ENCODE peak calls at places on chromosome 17, in five cellular contexts. G is fibroblast of lung, H is neural progenitor cell, E is tibial nerve, D is lower leg skin. C is an unnamed sample.

GRCh38 chr17:39609416-39610025 is 1.8 kb upstream of the NEUROD2 start:
- DNase-seq in G (no peak), H (no peak), E (no peak), D (no peak), C (no peak)

GRCh38 chr17:64765191-64765889 is 103.2 kb upstream of the SMURF2 start:
- DNase-seq in G (no peak), H (no peak), E (no peak), D (no peak), C (no peak)

GRCh38 chr17:1966274-1967086 is 58.7 kb downstream of the RTN4RL1 start:
- DNase-seq in G (no peak), H (no peak), E (no peak), D (no peak), C (no peak)

GRCh38 chr17:28133562-28133970 is 91.1 kb downstream of the NLK start:
- DNase-seq in G (peak; percentile 86), H (no peak), E (no peak), D (no peak), C (peak; percentile 31)

GRCh38 chr17:67575325-67575724 is 142.4 kb upstream of the NOL11 start:
- DNase-seq in G (no peak), H (no peak), E (no peak), D (no peak), C (no peak)

GRCh38 chr17:269616-270514 is 82.7 kb downstream of the RPH3AL start:
- DNase-seq in G (no peak), H (no peak), E (no peak), D (no peak), C (no peak)

GRCh38 chr17:70137451-70138230 is 31.7 kb upstream of the KCNJ2 start:
- DNase-seq in G (peak; percentile 96), H (no peak), E (peak; percentile 84), D (peak; percentile 83), C (peak; percentile 98)

GRCh38 chr17:39674702-39675389 is 6.6 kb downstream of the PNMT start:
- DNase-seq in G (no peak), H (no peak), E (no peak), D (no peak), C (no peak)

GRCh38 chr17:81395600-81396277 is 482 bp downstream of the BAHCC1 start:
- DNase-seq in G (peak; percentile 9), H (peak; percentile 58), E (no peak), D (no peak), C (no peak)

GRCh38 chr17:652310-652709 is 62.3 kb downstream of the VPS53 start:
- DNase-seq in G (peak; percentile 41), H (no peak), E (peak; percentile 84), D (peak; percentile 80), C (no peak)

GRCh38 chr17:27928546-27928945 is 35.4 kb upstream of the LYRM9 start:
- DNase-seq in G (no peak), H (no peak), E (no peak), D (no peak), C (no peak)

GRCh38 chr17:48732688-48733629 is 4.4 kb upstream of the HOXB13 start:
- DNase-seq in G (no peak), H (peak; percentile 50), E (no peak), D (no peak), C (no peak)

GRCh38 chr17:62819511-62820221 is 11.6 kb upstream of the MARCHF10 start:
- DNase-seq in G (peak; percentile 99), H (peak; percentile 67), E (peak; percentile 65), D (peak; percentile 69), C (peak; percentile 98)

GRCh38 chr17:2171725-2172446 is 117.0 kb downstream of the HIC1 start:
- DNase-seq in G (peak; percentile 100), H (no peak), E (peak; percentile 58), D (peak; percentile 57), C (peak; percentile 99)

GRCh38 chr17:63573634-63574033 is 23.4 kb downstream of the DCAF7 start:
- DNase-seq in G (no peak), H (peak; percentile 25), E (no peak), D (no peak), C (no peak)

GRCh38 chr17:13353590-13353989 is 248.1 kb downstream of the HS3ST3A1 start:
- DNase-seq in G (peak; percentile 81), H (no peak), E (no peak), D (no peak), C (no peak)

GRCh38 chr17:37361543-37361942 is 14.2 kb upstream of the C17orf78 start:
- DNase-seq in G (no peak), H (no peak), E (no peak), D (peak; percentile 51), C (no peak)

GRCh38 chr17:79120259-79120658 is 45.6 kb downstream of the ENGASE start:
- DNase-seq in G (no peak), H (no peak), E (no peak), D (no peak), C (no peak)

GRCh38 chr17:57945999-57946797 is 9.0 kb downstream of the CUEDC1 start:
- DNase-seq in G (peak; percentile 70), H (no peak), E (no peak), D (no peak), C (peak; percentile 70)

GRCh38 chr17:2580641-2581040 is 12.8 kb upstream of the PAFAH1B1 start:
- DNase-seq in G (no peak), H (peak; percentile 63), E (no peak), D (no peak), C (no peak)

GRCh38 chr17:337866-338265 is 14.7 kb downstream of the RPH3AL start:
- DNase-seq in G (no peak), H (no peak), E (no peak), D (no peak), C (no peak)

GRCh38 chr17:4345569-4345968 is 20.9 kb downstream of the UBE2G1 start:
- DNase-seq in G (no peak), H (no peak), E (no peak), D (no peak), C (peak; percentile 9)

GRCh38 chr17:17104036-17104435 is 61.8 kb downstream of the MPRIP start:
- DNase-seq in G (no peak), H (no peak), E (no peak), D (no peak), C (no peak)

GRCh38 chr17:49051269-49051668 is 54.1 kb downstream of the IGF2BP1 start:
- DNase-seq in G (no peak), H (peak; percentile 57), E (no peak), D (no peak), C (no peak)

GRCh38 chr17:76791053-76791980 is 53.4 kb downstream of the MFSD11 start:
- DNase-seq in G (peak; percentile 80), H (no peak), E (no peak), D (no peak), C (peak; percentile 87)

GRCh38 chr17:34389343-34389742 is 26.3 kb upstream of the CCL1 start:
- DNase-seq in G (no peak), H (no peak), E (no peak), D (no peak), C (no peak)

GRCh38 chr17:80987941-80988461 is 3.6 kb upstream of the CHMP6 start:
- DNase-seq in G (no peak), H (no peak), E (no peak), D (no peak), C (no peak)

GRCh38 chr17:17954079-17954478 is 18.1 kb downstream of the TOM1L2 start:
- DNase-seq in G (no peak), H (no peak), E (no peak), D (no peak), C (no peak)

GRCh38 chr17:4232168-4232813 is 31.5 kb downstream of the ANKFY1 start:
- DNase-seq in G (peak; percentile 78), H (no peak), E (no peak), D (no peak), C (peak; percentile 81)

GRCh38 chr17:29619251-29619650 is 3.5 kb downstream of the CORO6 start:
- DNase-seq in G (peak; percentile 24), H (peak; percentile 57), E (no peak), D (no peak), C (peak; percentile 42)

DNA sequence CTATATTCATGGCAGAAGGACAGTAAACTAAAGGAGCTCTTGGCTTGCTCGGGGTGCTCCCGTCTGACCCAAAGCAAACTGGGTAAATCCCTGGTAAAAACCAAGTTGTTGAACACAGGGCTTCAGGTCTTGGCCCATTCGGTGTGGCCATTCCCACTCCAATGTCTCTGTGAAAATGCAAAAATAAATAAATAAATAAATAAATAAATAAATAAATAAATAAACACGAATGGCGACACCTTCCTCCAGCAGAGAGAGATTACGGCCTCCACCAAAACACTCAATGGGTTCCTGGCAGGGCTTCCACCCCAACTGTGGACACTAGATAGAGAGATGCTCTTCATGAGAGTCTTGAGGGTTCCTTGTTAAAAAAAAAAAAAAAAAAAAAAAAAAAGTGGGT is 325.3 kb downstream of the SOX9 start:
- DNase-seq in G (no peak), H (no peak), E (no peak), D (no peak), C (no peak)
- H3K4me3 ChIP-seq in G (no peak overlapping the region), H (no peak overlapping the region), E (no peak overlapping the region), D (no peak overlapping the region), C (no peak overlapping the region)

GRCh38 chr17:65790241-65790640 is 228.8 kb upstream of the AXIN2 start:
- DNase-seq in G (no peak), H (no peak), E (no peak), D (no peak), C (no peak)

GRCh38 chr17:65797101-65797500 is 235.7 kb upstream of the AXIN2 start:
- DNase-seq in G (no peak), H (no peak), E (no peak), D (no peak), C (no peak)

GRCh38 chr17:65799454-65799853 is 238.0 kb upstream of the AXIN2 start:
- DNase-seq in G (no peak), H (no peak), E (no peak), D (no peak), C (no peak)

GRCh38 chr17:65797809-65798208 is 236.4 kb upstream of the AXIN2 start:
- DNase-seq in G (no peak), H (peak; percentile 74), E (no peak), D (no peak), C (peak; percentile 31)

DNA sequence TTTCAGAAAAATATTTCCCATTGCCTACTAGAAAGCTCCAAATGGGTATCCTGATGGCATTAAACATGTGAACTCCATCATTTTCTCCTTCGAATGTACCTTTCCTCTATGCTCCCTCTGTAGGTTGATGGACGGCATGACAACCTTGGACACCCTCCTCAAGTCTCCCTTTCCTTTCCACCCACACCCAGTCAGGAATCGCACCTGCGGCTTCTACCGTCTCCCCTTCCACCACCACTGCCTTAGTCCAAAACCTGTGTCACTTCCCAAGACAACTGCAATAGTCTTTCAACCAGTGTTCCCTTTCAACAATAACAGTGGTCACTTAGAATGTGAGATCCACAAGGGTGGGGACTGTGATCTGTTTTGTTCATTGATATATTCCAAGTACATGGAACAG is 233.1 kb upstream of the AXIN2 start:
- DNase-seq in G (no peak), H (peak; percentile 45), E (no peak), D (no peak), C (peak; percentile 38)
- TF ChIP-seq CTCF in G (peak; percentile 34), H (peak; percentile 68), E (no peak), D (no peak), C (peak; percentile 73)

DNA sequence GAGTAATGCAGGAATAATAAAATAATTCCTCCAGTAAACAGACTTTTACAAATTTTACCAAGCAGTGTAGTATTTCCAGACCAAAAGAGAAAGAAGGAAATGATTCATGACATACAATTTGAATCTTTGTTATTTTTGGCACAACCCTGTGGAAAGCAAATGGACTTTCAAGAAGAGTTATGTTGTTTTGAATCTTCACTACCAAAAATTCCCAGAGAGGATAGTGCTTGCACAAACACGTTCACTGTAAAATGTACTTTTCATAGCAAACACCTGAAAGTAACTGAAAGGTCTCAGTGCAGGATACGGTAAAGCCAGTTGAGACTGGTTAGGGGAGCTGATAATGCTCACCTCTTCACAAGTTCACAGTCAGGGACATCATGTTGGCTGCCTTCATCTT is 107.1 kb downstream of the USP22 start:
- DNase-seq in G (peak; percentile 84), H (no peak), E (no peak), D (no peak), C (peak; percentile 81)
- H3K4me3 ChIP-seq in G (no peak overlapping the region), H (no peak overlapping the region), E (no peak overlapping the region), D (no peak overlapping the region), C (no peak overlapping the region)

GRCh38 chr17:47253541-47254402 is at the start of gene ITGB3:
- DNase-seq in G (peak; percentile 79), H (peak; percentile 89), E (peak; percentile 56), D (no peak), C (peak; percentile 80)
- TF ChIP-seq CTCF in G (peak; percentile 16), H (peak; percentile 53), E (peak; percentile 65), D (no peak), C (peak; percentile 43)